ENCODE peak calls at places on chromosomes 6 and 20, in ten cellular contexts. O, B, U, E, I, F, S, D, V and A are unnamed samples. For H3K36me3, the result is how much of the 10 kb centered on the place peaks cover.

GRCh38 chr6:45949256-45949655 is 66.4 kb downstream of the CLIC5 start:
- DNase-seq in I (no peak), U (no peak), D (peak), F (peak), O (no peak), E (no peak), V (no peak), B (no peak), S (no peak), A (no peak)

GRCh38 chr6:53294095-53294494 is 54.7 kb downstream of the ELOVL5 start:
- DNase-seq in S (no peak), B (no peak), E (no peak), O (no peak), U (no peak), I (peak), D (no peak), F (no peak), V (peak), A (no peak)

GRCh38 chr6:4664911-4665310 is 111.3 kb upstream of the CDYL start:
- DNase-seq in O (no peak), V (no peak), D (no peak), S (no peak), I (no peak), U (no peak), B (no peak), F (no peak), E (no peak), A (no peak)

GRCh38 chr6:144264270-144265060 is 20.7 kb upstream of the UTRN start:
- DNase-seq in O (peak), B (peak), U (peak), S (no peak), E (no peak), D (peak), F (no peak), I (no peak), V (peak), A (peak)

GRCh38 chr20:64000906-64001305 is 20.0 kb downstream of the PRPF6 start:
- DNase-seq in S (no peak), U (no peak), O (no peak), I (no peak), V (no peak), F (no peak), D (no peak), E (no peak), B (no peak), A (no peak)

GRCh38 chr20:4303136-4303535 is 287.8 kb upstream of the RNF24 start:
- DNase-seq in I (no peak), V (no peak), E (no peak), O (no peak), U (no peak), S (no peak), B (no peak), F (no peak), D (no peak), A (no peak)

GRCh38 chr6:47669684-47670515 is 28.5 kb upstream of the ADGRF4 start:
- DNase-seq in E (no peak), I (no peak), V (no peak), S (no peak), O (no peak), D (no peak), B (peak), U (peak), F (no peak), A (no peak)

GRCh38 chr6:14228571-14228970 is 111.0 kb downstream of the CD83 start:
- DNase-seq in B (no peak), F (no peak), I (peak), S (no peak), E (no peak), U (peak), V (no peak), D (no peak), O (no peak), A (peak)

GRCh38 chr6:13159295-13159694 is 169.0 kb downstream of the TBC1D7 start:
- DNase-seq in O (no peak), S (no peak), I (no peak), U (no peak), F (no peak), V (no peak), B (no peak), D (no peak), E (no peak), A (no peak)

GRCh38 chr6:142853244-142854180 is 91.5 kb downstream of the HIVEP2 start:
- DNase-seq in V (no peak), I (peak), F (peak), S (no peak), O (no peak), U (no peak), E (no peak), D (peak), B (no peak), A (no peak)

GRCh38 chr20:38123021-38123587 is 42.0 kb downstream of the TGM2 start:
- DNase-seq in F (no peak), S (no peak), D (no peak), I (no peak), O (peak), E (no peak), B (no peak), V (peak), U (no peak), A (no peak)

GRCh38 chr6:98747960-98748359 is 86.4 kb upstream of the POU3F2 start:
- DNase-seq in O (no peak), D (peak), B (no peak), V (no peak), E (no peak), F (no peak), U (no peak), S (no peak), I (no peak), A (no peak)

GRCh38 chr6:88922775-88923548 is 40.5 kb downstream of the RNGTT start:
- DNase-seq in I (no peak), D (no peak), V (no peak), O (no peak), U (no peak), E (no peak), F (no peak), B (peak), S (no peak), A (no peak)

GRCh38 chr6:97586344-97586743 is 303.3 kb upstream of the MMS22L start:
- DNase-seq in S (no peak), I (no peak), D (no peak), F (no peak), O (no peak), U (no peak), B (peak), V (no peak), E (no peak), A (no peak)

GRCh38 chr6:29912840-29913239 is 29.5 kb upstream of the HLA-A start:
- DNase-seq in V (no peak), S (no peak), D (no peak), O (no peak), U (no peak), B (no peak), I (no peak), E (no peak), F (no peak), A (no peak)

GRCh38 chr6:3671382-3671781 is 80.1 kb downstream of the PXDC1 start:
- DNase-seq in I (no peak), F (no peak), V (no peak), E (no peak), O (no peak), D (no peak), B (no peak), S (no peak), U (no peak), A (no peak)

GRCh38 chr6:75855047-75855446 is 106.0 kb downstream of the MYO6 start:
- DNase-seq in S (no peak), U (peak), B (peak), D (peak), V (peak), F (peak), E (no peak), I (peak), O (no peak), A (peak)

GRCh38 chr6:105292689-105293339 is 110.1 kb downstream of the PREP start:
- DNase-seq in U (no peak), F (no peak), B (no peak), D (no peak), I (no peak), E (no peak), O (no peak), V (no peak), S (no peak), A (no peak)

GRCh38 chr20:63737940-63738686 is 1.5 kb upstream of the SLC2A4RG start:
- DNase-seq in B (no peak), V (no peak), E (no peak), O (no peak), D (no peak), U (no peak), F (peak), I (peak), S (peak), A (no peak)

GRCh38 chr6:99241905-99242534 is 107.5 kb downstream of the FAXC start:
- DNase-seq in D (peak), B (peak), U (peak), S (no peak), F (no peak), V (peak), O (no peak), E (no peak), I (peak), A (no peak)

GRCh38 chr6:125066964-125067363 is 86.6 kb upstream of the TPD52L1 start:
- DNase-seq in F (no peak), S (no peak), V (no peak), B (peak), I (no peak), E (no peak), O (no peak), U (peak), D (peak), A (no peak)

GRCh38 chr6:136695410-136695809 is 96.9 kb downstream of the MAP3K5 start:
- DNase-seq in D (no peak), U (no peak), E (no peak), B (no peak), V (no peak), O (no peak), I (no peak), F (no peak), S (no peak), A (no peak)

GRCh38 chr6:159828074-159828473 is 28.0 kb downstream of the PNLDC1 start:
- DNase-seq in S (peak), I (no peak), O (no peak), F (no peak), D (no peak), B (no peak), V (no peak), E (no peak), U (no peak), A (no peak)

GRCh38 chr6:25511386-25511785 is 140.6 kb upstream of the SCGN start:
- DNase-seq in U (no peak), B (no peak), S (no peak), I (no peak), O (no peak), V (no peak), D (peak), F (no peak), E (no peak), A (no peak)

GRCh38 chr20:36109251-36109947 is 45.1 kb upstream of the EPB41L1 start:
- DNase-seq in B (no peak), S (no peak), O (no peak), U (no peak), I (no peak), V (no peak), F (no peak), E (no peak), D (no peak), A (no peak)

GRCh38 chr6:39956951-39957350 is 22.7 kb upstream of the MOCS1 start:
- DNase-seq in V (no peak), O (no peak), D (no peak), B (peak), E (no peak), I (no peak), S (no peak), U (no peak), F (no peak), A (no peak)

GRCh38 chr6:107652526-107653182 is 162.7 kb downstream of the SOBP start:
- DNase-seq in S (no peak), B (no peak), I (no peak), E (no peak), D (peak), V (no peak), F (no peak), O (no peak), U (no peak), A (no peak)

GRCh38 chr20:44613575-44613974 is 31.2 kb downstream of the PKIG start:
- DNase-seq in I (no peak), S (no peak), D (no peak), F (no peak), B (no peak), O (no peak), U (no peak), E (no peak), V (no peak), A (no peak)

GRCh38 chr6:35729722-35730121 is 7.1 kb upstream of the ARMC12 start:
- DNase-seq in O (no peak), B (no peak), E (no peak), U (no peak), V (no peak), S (no peak), F (peak), D (no peak), I (peak), A (no peak)

GRCh38 chr6:35391240-35391968 is 49.0 kb downstream of the PPARD start:
- DNase-seq in I (no peak), U (peak), V (peak), O (no peak), E (no peak), D (peak), B (peak), F (no peak), S (no peak), A (peak)

GRCh38 chr20:49140834-49141233 is 47.3 kb downstream of the STAU1 start:
- DNase-seq in O (no peak), F (no peak), D (no peak), U (no peak), E (no peak), I (no peak), S (no peak), B (no peak), V (no peak), A (no peak)
- H3K36me3 ChIP-seq in O (under half), F (under half), D (under half), U (under half), E (under half), I (half or more), S (under half), B (under half), V (under half), A (under half)

GRCh38 chr6:72519871-72520270 is 102.0 kb upstream of the KCNQ5 start:
- DNase-seq in V (no peak), S (no peak), E (no peak), B (no peak), O (no peak), I (no peak), D (no peak), F (no peak), U (no peak), A (no peak)

GRCh38 chr6:72521684-72522083 is 100.2 kb upstream of the KCNQ5 start:
- DNase-seq in V (no peak), B (no peak), F (no peak), S (no peak), E (no peak), I (no peak), U (no peak), O (no peak), D (no peak), A (no peak)

GRCh38 chr6:72525821-72526550 is 95.9 kb upstream of the KCNQ5 start:
- DNase-seq in D (no peak), V (no peak), E (no peak), F (no peak), B (no peak), O (no peak), U (no peak), S (no peak), I (no peak), A (no peak)

GRCh38 chr6:72524011-72524645 is 97.7 kb upstream of the KCNQ5 start:
- DNase-seq in F (no peak), S (no peak), D (no peak), U (no peak), O (no peak), V (no peak), E (no peak), B (no peak), I (no peak), A (no peak)

DNA sequence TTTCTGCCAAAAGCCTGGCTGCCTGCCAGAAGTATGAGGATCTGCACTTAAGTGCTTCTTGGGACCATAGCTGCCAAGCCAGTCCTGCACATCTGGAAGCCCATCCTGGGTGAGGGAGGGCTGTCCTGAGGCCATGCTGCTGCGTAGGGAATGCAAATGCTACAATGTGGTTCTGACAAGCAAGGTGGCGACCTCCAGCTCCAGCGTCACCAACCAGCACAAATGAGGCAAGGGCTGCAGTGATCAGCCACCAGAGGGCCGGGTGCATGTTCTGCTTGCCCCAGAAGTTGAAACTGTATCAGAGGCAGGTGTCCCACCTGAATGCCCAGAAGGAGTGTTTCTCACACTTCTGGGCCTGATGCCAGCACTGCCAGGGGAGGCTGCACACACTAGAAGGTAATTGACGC is 99.1 kb upstream of the KCNQ5 start:
- DNase-seq in V (no peak), D (peak), I (peak), O (no peak), S (no peak), F (no peak), E (no peak), B (no peak), U (no peak), A (no peak)
- TF ChIP-seq CTCF in V (no peak), D (peak), I (peak), O (no peak), S (no peak), F (no peak), E (no peak), B (peak), U (no peak), A (no peak)

DNA sequence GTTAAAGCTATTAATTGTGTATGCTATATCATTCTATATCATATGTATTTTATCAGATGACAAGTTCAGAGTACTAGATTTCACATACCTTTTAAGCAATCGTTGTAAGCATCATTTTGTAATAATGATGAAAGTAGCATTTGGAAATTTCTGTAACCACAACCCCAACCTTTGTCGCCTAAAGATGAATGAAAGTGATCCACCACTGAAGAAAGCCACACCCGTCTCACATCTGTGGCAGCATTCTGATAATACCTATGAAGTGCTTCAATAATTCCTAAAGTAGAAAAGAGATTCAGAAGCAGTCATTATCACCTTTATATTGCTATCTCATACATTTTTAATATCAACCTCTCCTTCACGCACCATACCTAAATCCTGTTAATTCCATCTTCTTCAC is 16.6 kb downstream of the ZUP1 start:
- DNase-seq in E (no peak), U (no peak), F (no peak), S (no peak), I (no peak), O (no peak), V (no peak), D (no peak), B (no peak), A (no peak)
- H3K36me3 ChIP-seq in E (under half), U (under half), F (under half), S (under half), I (half or more), O (under half), V (under half), D (under half), B (under half), A (under half)

GRCh38 chr6:134741193-134741521 is 208.7 kb downstream of the ALDH8A1 start:
- DNase-seq in B (no peak), O (no peak), D (peak), F (no peak), V (no peak), U (no peak), S (no peak), I (peak), E (no peak), A (no peak)
- TF ChIP-seq CTCF in B (peak), O (no peak), D (peak), F (no peak), V (peak), U (peak), S (no peak), I (peak), E (no peak), A (no peak)

DNA sequence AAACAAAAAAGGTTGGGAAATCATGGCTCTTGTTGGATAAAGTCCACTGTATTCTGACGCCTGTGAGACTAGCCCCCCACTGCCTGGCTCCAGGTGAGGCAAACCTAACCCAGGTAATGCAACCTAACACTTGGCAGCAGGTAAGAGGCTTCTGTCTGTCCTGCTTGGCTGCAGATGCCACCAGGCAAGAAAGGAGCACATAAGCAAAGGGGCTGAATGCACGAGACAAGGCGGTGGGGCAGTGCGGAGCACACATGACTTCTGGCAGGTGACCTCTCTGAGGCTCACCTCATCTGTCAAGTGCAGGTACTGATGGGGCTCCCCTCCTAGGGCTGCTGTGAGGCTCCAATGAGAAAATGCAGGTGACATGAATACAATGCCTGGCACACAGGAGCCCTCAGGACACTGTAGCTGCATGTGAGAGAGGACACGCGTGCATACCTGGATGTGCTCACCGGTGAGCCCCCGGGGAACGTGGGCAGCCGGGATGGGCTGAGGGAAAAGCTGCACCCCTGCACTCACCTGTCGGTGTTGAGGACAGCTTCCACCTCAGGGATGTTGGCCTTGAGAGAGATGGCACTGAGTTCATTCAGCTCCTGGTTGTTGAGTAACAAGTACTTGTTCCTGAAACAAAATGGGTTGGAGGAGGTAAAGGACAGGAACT is 54.1 kb downstream of the MYH7B start:
- DNase-seq in F (no peak), U (no peak), O (no peak), V (no peak), I (no peak), D (no peak), E (no peak), B (no peak), S (no peak), A (no peak)
- H3K36me3 ChIP-seq in F (under half), U (under half), O (under half), V (under half), I (half or more), D (half or more), E (half or more), B (half or more), S (half or more), A (half or more)

GRCh38 chr20:11445161-11445560 is 472.5 kb upstream of the BTBD3 start:
- DNase-seq in D (no peak), I (no peak), S (no peak), F (no peak), B (no peak), E (no peak), V (no peak), U (no peak), O (no peak), A (no peak)

GRCh38 chr20:11448554-11448953 is 469.1 kb upstream of the BTBD3 start:
- DNase-seq in D (no peak), S (no peak), F (no peak), U (no peak), O (no peak), E (no peak), B (no peak), V (no peak), I (no peak), A (no peak)

GRCh38 chr20:11443382-11444119 is 474.1 kb upstream of the BTBD3 start:
- DNase-seq in U (no peak), E (no peak), S (no peak), I (no peak), O (no peak), F (no peak), V (no peak), B (no peak), D (no peak), A (no peak)

GRCh38 chr20:11445891-11446290 is 471.8 kb upstream of the BTBD3 start:
- DNase-seq in D (no peak), V (no peak), S (no peak), U (no peak), O (no peak), B (no peak), I (no peak), F (no peak), E (no peak), A (no peak)

GRCh38 chr20:11447371-11448100 is 470.2 kb upstream of the BTBD3 start:
- DNase-seq in E (no peak), F (no peak), S (no peak), D (no peak), V (peak), B (no peak), O (no peak), U (no peak), I (no peak), A (no peak)
- TF ChIP-seq CTCF in E (no peak), F (no peak), S (no peak), D (no peak), V (no peak), B (no peak), O (no peak), U (no peak), I (no peak), A (no peak)

GRCh38 chr6:43435682-43436437 is 8.5 kb downstream of the ABCC10 start:
- DNase-seq in D (no peak), O (no peak), S (no peak), B (no peak), U (no peak), V (no peak), E (no peak), F (no peak), I (no peak), A (no peak)
- H3K36me3 ChIP-seq in D (under half), O (under half), S (half or more), B (under half), U (under half), V (under half), E (under half), F (under half), I (under half), A (under half)

GRCh38 chr20:58154106-58154505 is 74.3 kb downstream of the ANKRD60 start:
- DNase-seq in E (no peak), V (no peak), I (no peak), S (no peak), B (no peak), O (no peak), F (no peak), D (no peak), U (no peak), A (no peak)
- TF ChIP-seq CTCF in E (no peak), V (no peak), I (no peak), S (no peak), B (no peak), O (no peak), F (no peak), D (no peak), U (no peak), A (no peak)

GRCh38 chr20:17601957-17602356 is 32.1 kb downstream of the DSTN start:
- DNase-seq in F (no peak), V (no peak), U (no peak), I (no peak), B (no peak), E (no peak), O (no peak), D (no peak), S (no peak), A (no peak)
- H3K36me3 ChIP-seq in F (under half), V (under half), U (under half), I (under half), B (under half), E (under half), O (under half), D (under half), S (under half), A (under half)